ENCODE peak calls at places on chromosome 11, in four cellular contexts. One of them, this sample, is unnamed.

GRCh38 chr11:123469089-123469488 is 39.0 kb downstream of the GRAMD1B start:
- DNase-seq in mesenchymal stem cell: no peak
- DNase-seq in activated gamma-delta T cell: no peak
- DNase-seq in iPS DF 6.9: no peak
- DNase-seq in this sample: no peak

GRCh38 chr11:128689946-128690745 is 3.7 kb upstream of the FLI1 start:
- DNase-seq in activated gamma-delta T cell: no peak
- DNase-seq in mesenchymal stem cell: peak
- DNase-seq in iPS DF 6.9: no peak
- DNase-seq in this sample: no peak

GRCh38 chr11:7986768-7987559 is at the start of gene EIF3F:
- DNase-seq in iPS DF 6.9: peak
- DNase-seq in activated gamma-delta T cell: peak
- DNase-seq in mesenchymal stem cell: peak
- DNase-seq in this sample: peak

GRCh38 chr11:106853850-106854401 is 164.3 kb downstream of the GUCY1A2 start:
- DNase-seq in iPS DF 6.9: no peak
- DNase-seq in activated gamma-delta T cell: no peak
- DNase-seq in mesenchymal stem cell: no peak
- DNase-seq in this sample: no peak

GRCh38 chr11:42171046-42171445 is 711.6 kb upstream of the LRRC4C start:
- DNase-seq in mesenchymal stem cell: no peak
- DNase-seq in activated gamma-delta T cell: no peak
- DNase-seq in iPS DF 6.9: no peak
- DNase-seq in this sample: no peak

GRCh38 chr11:82786001-82786400 is 52.3 kb upstream of the FAM181B start:
- DNase-seq in mesenchymal stem cell: no peak
- DNase-seq in activated gamma-delta T cell: no peak
- DNase-seq in iPS DF 6.9: no peak
- DNase-seq in this sample: no peak

GRCh38 chr11:103515283-103515682 is 406.1 kb downstream of the DYNC2H1 start:
- DNase-seq in activated gamma-delta T cell: no peak
- DNase-seq in mesenchymal stem cell: no peak
- DNase-seq in iPS DF 6.9: no peak
- DNase-seq in this sample: no peak

GRCh38 chr11:120244476-120244875 is 4.5 kb downstream of the POU2F3 start:
- DNase-seq in mesenchymal stem cell: no peak
- DNase-seq in activated gamma-delta T cell: no peak
- DNase-seq in iPS DF 6.9: no peak
- DNase-seq in this sample: no peak

GRCh38 chr11:86418929-86419328 is 44.2 kb downstream of the CCDC81 start:
- DNase-seq in mesenchymal stem cell: no peak
- DNase-seq in iPS DF 6.9: no peak
- DNase-seq in activated gamma-delta T cell: no peak
- DNase-seq in this sample: no peak

GRCh38 chr11:71094296-71095077 is 157.9 kb downstream of the SHANK2 start:
- DNase-seq in activated gamma-delta T cell: no peak
- DNase-seq in iPS DF 6.9: no peak
- DNase-seq in mesenchymal stem cell: no peak
- DNase-seq in this sample: no peak

GRCh38 chr11:7278314-7278917 is 26.7 kb downstream of the SYT9 start:
- DNase-seq in mesenchymal stem cell: peak
- DNase-seq in activated gamma-delta T cell: no peak
- DNase-seq in iPS DF 6.9: peak
- DNase-seq in this sample: no peak

GRCh38 chr11:67581469-67581868 is 2.1 kb upstream of the GSTP1 start:
- DNase-seq in activated gamma-delta T cell: no peak
- DNase-seq in mesenchymal stem cell: no peak
- DNase-seq in iPS DF 6.9: no peak
- DNase-seq in this sample: no peak

GRCh38 chr11:96459751-96460150 is 69.9 kb downstream of the JRKL start:
- DNase-seq in activated gamma-delta T cell: no peak
- DNase-seq in iPS DF 6.9: no peak
- DNase-seq in mesenchymal stem cell: no peak
- DNase-seq in this sample: no peak

GRCh38 chr11:45732343-45732742 is 66.9 kb upstream of the CHST1 start:
- DNase-seq in mesenchymal stem cell: no peak
- DNase-seq in activated gamma-delta T cell: no peak
- DNase-seq in iPS DF 6.9: no peak
- DNase-seq in this sample: no peak

GRCh38 chr11:117072517-117073218 is 25.6 kb downstream of the SIK3 start:
- DNase-seq in activated gamma-delta T cell: no peak
- DNase-seq in mesenchymal stem cell: peak
- DNase-seq in iPS DF 6.9: no peak
- DNase-seq in this sample: no peak

GRCh38 chr11:74877132-74877531 is 71.8 kb downstream of the XRRA1 start:
- DNase-seq in iPS DF 6.9: peak
- DNase-seq in mesenchymal stem cell: no peak
- DNase-seq in activated gamma-delta T cell: no peak
- DNase-seq in this sample: no peak